ENCODE peak calls at places on chromosomes 16 and 17, in seven cellular contexts. T is aorta; H is MM.1S; P is CD4-positive, CD25-positive, alpha-beta regulatory T cell; R is ascending aorta; Z is GM06990; N is brain microvascular endothelial cell. G is an unnamed sample.

GRCh38 chr16:724188-725040 is 1.8 kb downstream of the CCDC78 start:
- DNase-seq in P (no peak), N (no peak), Z (no peak), H (no peak), R (no peak), T (no peak), G (no peak)

GRCh38 chr16:641326-642188 is at the start of gene MCRIP2:
- DNase-seq in R (peak; percentile 90), H (peak; percentile 91), T (peak; percentile 93), N (peak; percentile 18), Z (peak; percentile 89), P (peak; percentile 72), G (peak; percentile 100)

GRCh38 chr16:53099318-53100130 is 44.7 kb downstream of the CHD9 start:
- DNase-seq in R (peak; percentile 96), T (peak; percentile 96), H (peak; percentile 81), P (peak; percentile 61), Z (peak; percentile 79), N (peak; percentile 86), G (peak; percentile 93)

GRCh38 chr17:43384476-43384862 is 14.3 kb upstream of the ARL4D start:
- DNase-seq in N (no peak), Z (no peak), H (no peak), R (no peak), T (peak; percentile 26), P (no peak), G (no peak)

GRCh38 chr16:14509675-14510132 is 120.4 kb downstream of the PARN start:
- DNase-seq in T (no peak), P (no peak), R (no peak), N (no peak), Z (no peak), H (no peak), G (peak; percentile 29)

GRCh38 chr16:74309789-74310781 is 13.5 kb downstream of the PSMD7 start:
- DNase-seq in P (peak; percentile 52), R (no peak), Z (no peak), H (peak; percentile 10), T (no peak), N (peak; percentile 23), G (peak; percentile 73)

GRCh38 chr17:57954421-57955182 is 610 bp downstream of the CUEDC1 start:
- DNase-seq in N (no peak), Z (no peak), R (peak; percentile 91), P (no peak), H (no peak), T (peak; percentile 95), G (peak; percentile 89)

GRCh38 chr17:37025847-37026533 is 77.2 kb downstream of the AATF start:
- DNase-seq in T (no peak), H (no peak), N (no peak), Z (no peak), P (peak; percentile 73), R (no peak), G (no peak)

GRCh38 chr17:8964801-8965393 is 610 bp downstream of the PIK3R5 start:
- DNase-seq in T (no peak), P (peak; percentile 79), Z (peak; percentile 63), N (no peak), H (no peak), R (no peak), G (no peak)

GRCh38 chr16:14641877-14642276 is 9.1 kb downstream of the BFAR start:
- DNase-seq in H (no peak), T (no peak), N (no peak), R (no peak), P (no peak), Z (no peak), G (no peak)

GRCh38 chr17:7260601-7261376 is 1.5 kb downstream of the CLDN7 start:
- DNase-seq in Z (no peak), H (no peak), T (no peak), P (peak; percentile 46), R (no peak), N (no peak), G (peak; percentile 94)

GRCh38 chr16:30535777-30536190 is 1.1 kb upstream of the ZNF747 start:
- DNase-seq in Z (peak; percentile 80), H (no peak), T (peak; percentile 89), N (peak; percentile 55), P (peak; percentile 81), R (peak; percentile 75), G (peak; percentile 87)

GRCh38 chr16:53257001-53257400 is 177.3 kb upstream of the RBL2 start:
- DNase-seq in P (no peak), H (no peak), Z (no peak), N (no peak), T (no peak), R (no peak), G (no peak)

GRCh38 chr17:6489016-6489550 is 44.8 kb downstream of the PIMREG start:
- DNase-seq in R (no peak), H (no peak), N (no peak), P (no peak), Z (no peak), T (peak; percentile 67), G (no peak)

GRCh38 chr16:726438-727290 is at the start of the genes CCDC78 and HAGHL:
- DNase-seq in T (peak; percentile 87), R (no peak), P (peak; percentile 62), H (peak; percentile 74), N (no peak), Z (peak; percentile 78), G (peak; percentile 98)

GRCh38 chr16:84982434-84982833 is 28.9 kb downstream of the ZDHHC7 start:
- DNase-seq in H (no peak), N (no peak), T (no peak), Z (no peak), R (no peak), P (no peak), G (no peak)

GRCh38 chr17:11980813-11981212 is 16.5 kb downstream of the ZNF18 start:
- DNase-seq in P (no peak), H (no peak), Z (no peak), R (no peak), T (no peak), N (peak; percentile 8), G (no peak)

GRCh38 chr17:64739316-64740058 is 77.4 kb upstream of the SMURF2 start:
- DNase-seq in N (no peak), H (no peak), R (no peak), Z (no peak), T (no peak), P (peak; percentile 16), G (no peak)

GRCh38 chr17:76076765-76077581 is 2.0 kb upstream of the ZACN start:
- DNase-seq in H (no peak), R (no peak), N (no peak), T (no peak), P (peak; percentile 80), Z (no peak), G (peak; percentile 86)

DNA sequence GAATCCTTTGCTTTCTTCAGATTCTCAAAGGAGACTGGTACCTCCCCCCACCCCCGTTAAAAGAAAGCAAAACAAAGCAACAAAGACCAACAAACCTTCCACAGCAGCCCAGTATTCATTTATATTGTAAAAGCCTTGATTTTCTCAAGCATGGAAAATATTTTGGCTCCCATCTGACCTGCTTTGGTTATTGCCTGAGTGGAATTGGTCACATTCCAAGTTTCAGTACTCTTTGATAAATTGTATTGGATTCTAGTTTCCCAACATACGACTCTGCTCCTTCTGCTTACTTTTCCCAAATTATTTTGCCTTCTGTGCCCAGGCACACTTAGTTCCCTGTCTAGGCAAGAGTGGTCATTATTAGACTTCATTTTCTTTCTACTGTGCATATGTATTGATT is 1.3 kb downstream of the ABCC11 start:
- DNase-seq in N (no peak), P (no peak), R (no peak), T (no peak), H (no peak), Z (no peak), G (no peak)
- H3K4me3 ChIP-seq in N (no peak overlapping the region), P (peak overlapping the region; percentile 87), R (peak overlapping the region; percentile 75), T (no peak overlapping the region), H (no peak overlapping the region), Z (no peak overlapping the region), G (no peak overlapping the region)

DNA sequence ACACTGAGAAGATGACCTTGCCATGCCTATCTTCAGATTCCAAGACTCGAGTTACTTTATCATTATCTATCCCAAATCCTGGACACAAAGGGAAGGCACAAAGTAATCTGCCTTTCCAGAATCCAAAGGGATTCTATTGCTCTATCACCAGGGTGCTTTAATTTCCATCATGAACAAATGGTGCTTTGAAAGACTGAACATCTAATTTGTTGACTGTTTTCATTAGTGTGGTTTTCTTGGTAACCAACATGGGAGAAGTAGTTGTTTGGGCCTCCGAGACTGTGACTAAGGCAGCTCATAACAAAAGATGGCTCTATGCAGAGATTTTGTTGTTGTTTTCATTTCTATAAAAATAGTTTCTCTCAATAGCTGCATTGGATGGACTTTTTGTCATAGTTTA is 441.0 kb upstream of the SOX9 start:
- DNase-seq in N (no peak), P (no peak), R (no peak), H (no peak), Z (no peak), T (no peak), G (no peak)
- H3K27me3 ChIP-seq in N (no peaks in the 10 kb centered on the region), P (no peaks in the 10 kb centered on the region), R (no peaks in the 10 kb centered on the region), H (no peaks in the 10 kb centered on the region), Z (no peaks in the 10 kb centered on the region), T (no peaks in the 10 kb centered on the region), G (no peaks in the 10 kb centered on the region)

GRCh38 chr16:3175157-3176153 is 12.5 kb upstream of the OR1F1 start:
- DNase-seq in T (peak; percentile 68), H (no peak), R (no peak), N (peak; percentile 82), P (no peak), Z (peak; percentile 74), G (peak; percentile 82)

GRCh38 chr16:3171181-3171854 is 16.7 kb upstream of the OR1F1 start:
- DNase-seq in H (peak; percentile 72), N (no peak), P (no peak), R (no peak), T (peak; percentile 55), Z (no peak), G (peak; percentile 91)

GRCh38 chr16:3171855-3172593 is 16.0 kb upstream of the OR1F1 start:
- DNase-seq in H (peak; percentile 44), N (peak; percentile 87), P (peak; percentile 57), R (no peak), Z (peak; percentile 88), T (no peak), G (peak; percentile 79)

GRCh38 chr16:3173892-3174617 is 13.9 kb upstream of the OR1F1 start:
- DNase-seq in N (no peak), H (peak; percentile 87), R (no peak), Z (peak; percentile 71), T (peak; percentile 70), P (no peak), G (peak; percentile 92)

GRCh38 chr16:3174618-3175148 is 13.3 kb upstream of the OR1F1 start:
- DNase-seq in P (no peak), N (no peak), R (no peak), T (peak; percentile 47), Z (no peak), H (no peak), G (no peak)
- H3K4me3 ChIP-seq in P (no peak overlapping the region), N (peak overlapping the region; percentile 42), R (no peak overlapping the region), T (no peak overlapping the region), Z (peak overlapping the region; percentile 14), H (peak overlapping the region; percentile 51), G (peak overlapping the region; percentile 53)

GRCh38 chr17:49848739-49849138 is 870 bp upstream of the TAC4 start:
- DNase-seq in H (no peak), R (no peak), Z (no peak), N (no peak), T (no peak), P (no peak), G (peak; percentile 6)

GRCh38 chr17:49850772-49851386 is 3.0 kb upstream of the TAC4 start:
- DNase-seq in T (no peak), H (peak; percentile 12), Z (no peak), N (no peak), P (peak; percentile 14), R (peak; percentile 68), G (peak; percentile 80)

GRCh38 chr17:49851387-49852291 is 3.8 kb upstream of the TAC4 start:
- DNase-seq in T (peak; percentile 95), H (peak; percentile 44), Z (peak; percentile 49), P (peak; percentile 79), N (peak; percentile 45), R (peak; percentile 85), G (peak; percentile 93)

GRCh38 chr17:49848019-49848473 is at the start of gene TAC4:
- DNase-seq in P (no peak), N (no peak), R (no peak), T (no peak), H (no peak), Z (no peak), G (peak; percentile 62)

GRCh38 chr17:49849711-49850610 is 2.1 kb upstream of the TAC4 start:
- DNase-seq in T (peak; percentile 30), R (no peak), H (no peak), N (no peak), P (peak; percentile 6), Z (no peak), G (peak; percentile 16)
- H3K27me3 ChIP-seq in T (no peaks in the 10 kb centered on the region), R (no peaks in the 10 kb centered on the region), H (peaks cover 8% of the 10 kb centered on the region), N (peaks cover 2% of the 10 kb centered on the region), P (no peaks in the 10 kb centered on the region), Z (no peaks in the 10 kb centered on the region), G (peaks cover 21% of the 10 kb centered on the region)

G was measured in H7.